ENCODE peak calls at places on chromosomes 11 and 22, in ten cellular contexts. A is RKO; L is GM13977; T is stimulated activated CD4-positive, alpha-beta T cell treated with anti-CD3 and anti-CD28 coated beads, TNF-alpha, amount 100 ng/mL, for 48 hours; M is 8988T; Q is NCI-H1436 treated with DMSO at 0.1 percent for 48 hours; Y is DMS153; G is BJ; P is renal cortical epithelial cell; U is left lung. E is an unnamed sample.

GRCh38 chr11:27717801-27718229 is 17.6 kb upstream of the BDNF start:
- DNase-seq in A (no peak), L (no peak), T (no peak), M (no peak), Q (no peak), Y (no peak), G (no peak), P (peak), U (no peak), E (no peak)

GRCh38 chr11:44621140-44621681 is 55.7 kb downstream of the CD82 start:
- DNase-seq in A (peak), L (peak), T (no peak), M (peak), Q (peak), Y (no peak), G (no peak), P (peak), U (peak), E (peak)

GRCh38 chr22:40094449-40094848 is 83.3 kb upstream of the TNRC6B start:
- DNase-seq in A (no peak), L (peak), T (no peak), M (no peak), Q (no peak), Y (no peak), G (no peak), P (peak), U (no peak), E (no peak)

GRCh38 chr22:46596032-46596441 is 24.1 kb upstream of the GRAMD4 start:
- DNase-seq in A (no peak), L (no peak), T (no peak), M (no peak), Q (no peak), Y (no peak), G (no peak), P (peak), U (peak), E (no peak)

GRCh38 chr11:74388678-74389327 is 9.4 kb downstream of the PGM2L1 start:
- DNase-seq in A (peak), L (peak), T (peak), M (no peak), Q (no peak), Y (peak), G (no peak), P (peak), U (no peak), E (no peak)

GRCh38 chr11:16402654-16403447 is 46.5 kb upstream of the SOX6 start:
- DNase-seq in A (no peak), L (no peak), T (no peak), M (no peak), Q (no peak), Y (no peak), G (no peak), P (peak), U (no peak), E (no peak)

GRCh38 chr11:104443387-104443786 is 279.4 kb upstream of the PDGFD start:
- DNase-seq in A (no peak), L (no peak), T (no peak), M (no peak), Q (no peak), Y (peak), G (no peak), P (peak), U (no peak), E (no peak)

GRCh38 chr11:62545437-62546243 is 966 bp downstream of the AHNAK start:
- DNase-seq in A (peak), L (no peak), T (no peak), M (peak), Q (no peak), Y (no peak), G (peak), P (peak), U (peak), E (no peak)

GRCh38 chr11:18010977-18011586 is 1.8 kb downstream of the SERGEF start:
- DNase-seq in A (no peak), L (no peak), T (no peak), M (no peak), Q (no peak), Y (peak), G (no peak), P (no peak), U (no peak), E (no peak)

GRCh38 chr22:41532908-41533825 is 11.1 kb downstream of the POLR3H start:
- DNase-seq in A (peak), L (peak), T (peak), M (no peak), Q (no peak), Y (peak), G (no peak), P (peak), U (peak), E (peak)

GRCh38 chr22:38736257-38736570 is 19.6 kb downstream of the SUN2 start:
- DNase-seq in A (no peak), L (no peak), T (no peak), M (no peak), Q (no peak), Y (no peak), G (no peak), P (no peak), U (no peak), E (no peak)

GRCh38 chr11:98155696-98156095 is 865.1 kb upstream of the CNTN5 start:
- DNase-seq in A (no peak), L (no peak), T (no peak), M (no peak), Q (no peak), Y (peak), G (no peak), P (no peak), U (no peak), E (no peak)

GRCh38 chr11:61971177-61972111 is 4.0 kb upstream of the FTH1 start:
- DNase-seq in A (peak), L (peak), T (no peak), M (peak), Q (peak), Y (peak), G (peak), P (peak), U (peak), E (no peak)

E was measured in GM12892.